ENCODE peak calls at places on chromosome 15, in nine cellular contexts. H, Z, S, K, F, X, L, E and Y are unnamed samples.

GRCh38 chr15:54033954-54034458 is 55.8 kb downstream of the UNC13C start:
- DNase-seq in H (peak; percentile 9), Z (no peak), S (no peak), K (peak; percentile 2), F (no peak), X (no peak), L (no peak), E (no peak), Y (no peak)

GRCh38 chr15:91520848-91521247 is 332.7 kb upstream of the SLCO3A1 start:
- DNase-seq in H (no peak), Z (no peak), S (no peak), K (no peak), F (no peak), X (no peak), L (no peak), E (no peak), Y (no peak)

GRCh38 chr15:32818758-32819405 is 101.1 kb downstream of the GREM1 start:
- DNase-seq in H (peak; percentile 47), Z (no peak), S (peak; percentile 97), K (peak; percentile 93), F (no peak), X (no peak), L (no peak), E (no peak), Y (no peak)

GRCh38 chr15:81514769-81515168 is 140.8 kb upstream of the TMC3 start:
- DNase-seq in H (no peak), Z (no peak), S (no peak), K (no peak), F (no peak), X (no peak), L (no peak), E (no peak), Y (no peak)

GRCh38 chr15:89419370-89419984 is 76.9 kb downstream of the RHCG start:
- DNase-seq in H (peak; percentile 96), Z (peak; percentile 42), S (no peak), K (peak; percentile 36), F (no peak), X (peak; percentile 86), L (peak; percentile 14), E (peak; percentile 40), Y (peak; percentile 80)

GRCh38 chr15:23954931-23955330 is 267.8 kb upstream of the NDN start:
- DNase-seq in H (no peak), Z (no peak), S (no peak), K (no peak), F (no peak), X (no peak), L (no peak), E (no peak), Y (no peak)

GRCh38 chr15:52262364-52262763 is 33.2 kb downstream of the MYO5C start:
- DNase-seq in H (no peak), Z (no peak), S (no peak), K (no peak), F (no peak), X (no peak), L (no peak), E (no peak), Y (no peak)

GRCh38 chr15:72770673-72771328 is 12.8 kb downstream of the ADPGK start:
- DNase-seq in H (no peak), Z (no peak), S (no peak), K (no peak), F (no peak), X (no peak), L (no peak), E (no peak), Y (no peak)

GRCh38 chr15:66886686-66887273 is 178.6 kb upstream of the SMAD3 start:
- DNase-seq in H (no peak), Z (peak; percentile 8), S (no peak), K (no peak), F (no peak), X (no peak), L (no peak), E (no peak), Y (peak; percentile 40)

GRCh38 chr15:71788646-71789579 is 21.4 kb upstream of the NR2E3 start:
- DNase-seq in H (no peak), Z (peak; percentile 24), S (no peak), K (peak; percentile 38), F (no peak), X (no peak), L (no peak), E (no peak), Y (peak; percentile 43)

GRCh38 chr15:59170295-59170881 is 36.3 kb upstream of the LDHAL6B start:
- DNase-seq in H (no peak), Z (peak; percentile 31), S (peak; percentile 88), K (peak; percentile 69), F (no peak), X (peak; percentile 48), L (no peak), E (no peak), Y (no peak)

GRCh38 chr15:67193223-67194009 is 61.0 kb downstream of the AAGAB start:
- DNase-seq in H (no peak), Z (no peak), S (no peak), K (peak; percentile 59), F (no peak), X (no peak), L (no peak), E (no peak), Y (peak; percentile 32)

GRCh38 chr15:85749261-85750151 is 45.2 kb downstream of the KLHL25 start:
- DNase-seq in H (no peak), Z (peak; percentile 34), S (no peak), K (peak; percentile 52), F (no peak), X (peak; percentile 21), L (no peak), E (peak; percentile 64), Y (peak; percentile 58)

GRCh38 chr15:64099379-64099778 is 3.6 kb downstream of the SNX1 start:
- DNase-seq in H (no peak), Z (no peak), S (no peak), K (no peak), F (no peak), X (no peak), L (no peak), E (no peak), Y (no peak)

GRCh38 chr15:64095795-64096485 is at the start of gene SNX1:
- DNase-seq in H (peak; percentile 97), Z (peak; percentile 95), S (peak; percentile 70), K (peak; percentile 95), F (peak; percentile 89), X (peak; percentile 92), L (peak; percentile 96), E (peak; percentile 96), Y (peak; percentile 96)

GRCh38 chr15:64095431-64095794 is 369 bp upstream of the SNX1 start:
- DNase-seq in H (no peak), Z (no peak), S (no peak), K (no peak), F (no peak), X (no peak), L (no peak), E (no peak), Y (no peak)

GRCh38 chr15:64093627-64094417 is at the start of gene CIAO2A:
- DNase-seq in H (peak; percentile 89), Z (peak; percentile 98), S (peak; percentile 92), K (peak; percentile 98), F (peak; percentile 79), X (peak; percentile 98), L (peak; percentile 98), E (peak; percentile 92), Y (peak; percentile 91)

GRCh38 chr15:64096486-64097431 is 977 bp downstream of the SNX1 start:
- DNase-seq in H (no peak), Z (peak; percentile 41), S (no peak), K (peak; percentile 47), F (no peak), X (no peak), L (peak; percentile 47), E (no peak), Y (no peak)
- TF ChIP-seq CTCF in H (no peak), Z (no peak), S (peak; percentile 36), K (peak; percentile 40), F (no peak), X (peak; percentile 35), L (peak; percentile 58), E (no peak), Y (peak; percentile 42)

GRCh38 chr15:94412979-94413741 is 181.8 kb downstream of the MCTP2 start:
- DNase-seq in H (no peak), Z (peak; percentile 47), S (no peak), K (peak; percentile 27), F (no peak), X (no peak), L (peak; percentile 51), E (no peak), Y (no peak)
- TF ChIP-seq CTCF in H (peak; percentile 69), Z (peak; percentile 34), S (peak; percentile 30), K (peak; percentile 13), F (no peak), X (peak; percentile 76), L (peak; percentile 96), E (peak; percentile 56), Y (peak; percentile 86)

DNA sequence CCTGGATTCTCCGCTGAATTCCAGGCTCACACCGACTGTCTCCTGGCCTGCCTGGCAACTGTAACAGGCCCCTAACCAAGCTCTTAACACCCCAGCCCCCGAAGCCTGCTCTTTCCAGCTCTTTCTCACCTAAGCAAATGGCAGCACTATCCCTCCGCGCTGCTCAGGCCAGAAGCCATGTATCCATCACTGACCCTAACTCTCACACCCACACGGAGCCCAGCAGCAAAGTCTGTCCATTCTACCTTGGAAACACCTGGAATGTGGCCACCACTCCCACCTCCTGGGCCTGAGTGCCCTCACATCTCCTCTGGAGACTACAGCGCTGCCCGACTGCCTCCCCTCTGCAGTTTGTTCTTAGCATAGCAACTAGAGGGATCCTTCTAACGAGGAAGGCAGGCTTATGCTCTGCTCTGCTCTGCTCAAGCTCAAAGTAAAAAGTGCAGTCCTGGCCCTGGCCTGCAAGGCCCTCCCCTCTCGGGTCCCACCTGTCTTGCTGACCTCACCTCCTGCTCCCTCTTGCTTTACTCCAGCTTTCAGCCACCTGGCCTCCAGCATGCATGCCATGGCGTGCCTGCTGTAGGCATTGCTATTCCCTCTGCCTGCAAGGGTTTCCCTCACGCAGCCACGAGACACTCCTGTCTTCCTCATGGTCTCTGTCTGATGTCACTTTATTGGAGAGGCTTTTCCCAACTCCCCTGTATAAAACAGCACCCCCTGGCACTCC is 27.2 kb downstream of the FEM1B start:
- DNase-seq in H (no peak), Z (peak; percentile 15), S (no peak), K (no peak), F (no peak), X (peak; percentile 77), L (no peak), E (no peak), Y (peak; percentile 62)
- TF ChIP-seq CTCF in H (no peak), Z (no peak), S (no peak), K (no peak), F (no peak), X (peak; percentile 57), L (no peak), E (no peak), Y (no peak)

DNA sequence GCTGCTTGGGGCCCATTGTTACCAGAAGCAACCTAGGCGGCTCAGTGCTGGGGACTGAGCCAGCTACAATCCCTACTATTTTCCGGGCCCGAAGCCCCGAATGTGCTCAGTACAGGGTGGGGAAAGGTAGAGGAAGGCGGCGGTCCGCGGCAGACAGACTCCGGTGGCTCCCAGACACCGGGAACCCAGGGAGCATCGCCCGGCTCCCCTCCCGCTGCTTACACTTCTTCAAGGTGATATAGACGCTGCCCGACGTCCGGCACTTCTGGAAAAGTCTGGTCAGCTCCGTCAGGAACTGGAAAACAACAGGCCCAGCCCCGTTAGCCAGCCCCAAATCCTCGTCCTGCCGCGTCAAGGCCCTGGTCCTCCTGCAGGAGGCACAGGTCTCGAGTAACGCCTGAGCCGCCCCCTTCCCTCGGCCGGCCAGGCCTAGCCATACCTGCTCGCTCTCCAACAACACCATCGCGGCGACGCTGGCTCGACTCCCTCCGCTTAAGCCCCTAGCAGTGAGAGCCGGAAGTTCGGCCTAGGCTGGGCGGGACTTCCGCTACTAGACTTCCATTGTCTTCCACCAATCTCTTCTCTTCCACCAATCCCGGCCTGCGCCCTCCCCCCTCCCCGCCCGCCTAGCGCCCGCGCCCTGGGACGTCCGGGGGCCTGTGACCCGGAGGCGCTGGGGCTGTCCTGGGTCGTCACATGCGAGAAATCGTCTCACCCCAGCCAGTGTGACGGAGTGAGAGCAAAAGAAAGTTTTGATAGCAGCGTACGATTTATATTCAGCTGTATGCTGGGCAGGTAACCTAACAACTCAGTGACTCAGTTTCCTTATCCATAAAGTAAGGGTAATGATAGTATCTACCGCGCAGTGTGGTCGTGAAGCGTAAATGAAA is at the start of gene SRP14:
- DNase-seq in H (peak; percentile 95), Z (peak; percentile 96), S (no peak), K (peak; percentile 92), F (peak; percentile 86), X (peak; percentile 95), L (peak; percentile 96), E (peak; percentile 97), Y (peak; percentile 91)
- TF ChIP-seq CTCF in H (no peak), Z (no peak), S (no peak), K (peak; percentile 17), F (no peak), X (no peak), L (no peak), E (peak; percentile 43), Y (peak; percentile 29)